ENCODE peak calls at places on chromosome 15, in seven cellular contexts. M is CD8-positive, alpha-beta T cell; D is neural progenitor cell; H is OCI-LY7; A is fibroblast of lung; N is ovary; Y is foreskin keratinocyte. J is an unnamed sample.

GRCh38 chr15:40984963-40985362 is 31.7 kb downstream of the CHAC1 start:
- DNase-seq in H (no peak), N (no peak), D (no peak), A (peak; percentile 96), M (no peak), Y (no peak), J (no peak)

GRCh38 chr15:78098131-78098755 is 5.9 kb downstream of the SH2D7 start:
- DNase-seq in A (no peak), D (no peak), M (no peak), N (no peak), Y (no peak), H (no peak), J (no peak)

GRCh38 chr15:52790941-52791751 is 1.0 kb upstream of the ONECUT1 start:
- DNase-seq in A (peak; percentile 17), D (peak; percentile 83), M (no peak), Y (no peak), H (no peak), N (no peak), J (peak; percentile 83)

GRCh38 chr15:31237042-31237324 is 89.7 kb upstream of the KLF13 start:
- DNase-seq in D (no peak), A (peak; percentile 15), N (no peak), H (peak; percentile 51), Y (no peak), M (no peak), J (no peak)

GRCh38 chr15:100114526-100114925 is 227.2 kb downstream of the ADAMTS17 start:
- DNase-seq in M (no peak), Y (no peak), H (no peak), A (peak; percentile 87), D (peak; percentile 70), N (peak; percentile 46), J (peak; percentile 27)

GRCh38 chr15:87681054-87681453 is 575.5 kb downstream of the NTRK3 start:
- DNase-seq in N (no peak), Y (no peak), A (no peak), H (peak; percentile 20), M (no peak), D (no peak), J (no peak)

GRCh38 chr15:40437754-40438687 is 2.7 kb upstream of the BAHD1 start:
- DNase-seq in Y (no peak), M (no peak), N (peak; percentile 39), A (no peak), H (no peak), D (no peak), J (peak; percentile 53)

GRCh38 chr15:66834863-66835557 is 133.0 kb downstream of the SMAD6 start:
- DNase-seq in N (no peak), A (peak; percentile 29), D (peak; percentile 91), H (no peak), Y (no peak), M (no peak), J (peak; percentile 40)

GRCh38 chr15:48693474-48693873 is 48.0 kb upstream of the FBN1 start:
- DNase-seq in N (no peak), H (no peak), Y (no peak), M (no peak), D (no peak), A (peak; percentile 85), J (no peak)

GRCh38 chr15:25022233-25022632 is 67.4 kb downstream of the SNRPN start:
- DNase-seq in H (no peak), D (no peak), A (peak; percentile 75), M (no peak), N (no peak), Y (peak; percentile 2), J (no peak)

GRCh38 chr15:73691398-73691797 is 7.2 kb downstream of the CD276 start:
- DNase-seq in H (no peak), D (peak; percentile 76), M (no peak), A (peak; percentile 76), N (no peak), Y (peak; percentile 44), J (no peak)

GRCh38 chr15:82140859-82141258 is 95.0 kb upstream of the MEX3B start:
- DNase-seq in N (no peak), Y (no peak), M (no peak), D (no peak), A (no peak), H (no peak), J (no peak)

GRCh38 chr15:52678036-52678467 is 1.1 kb downstream of the ATOSA start:
- DNase-seq in N (peak; percentile 68), D (peak; percentile 59), Y (peak; percentile 42), A (peak; percentile 70), M (peak; percentile 54), H (peak; percentile 76), J (peak; percentile 62)

GRCh38 chr15:82901114-82901805 is 51.3 kb downstream of the HOMER2 start:
- DNase-seq in D (no peak), A (no peak), N (no peak), Y (no peak), H (no peak), M (no peak), J (no peak)

GRCh38 chr15:70197945-70198361 is 100.2 kb upstream of the TLE3 start:
- DNase-seq in A (no peak), N (no peak), M (no peak), Y (no peak), H (no peak), D (no peak), J (no peak)

GRCh38 chr15:40358492-40359353 is 704 bp downstream of the DISP2 start:
- DNase-seq in H (peak; percentile 75), D (no peak), M (peak; percentile 46), A (no peak), Y (no peak), N (no peak), J (no peak)

GRCh38 chr15:38617831-38618230 is 53.2 kb upstream of the RASGRP1 start:
- DNase-seq in M (no peak), Y (no peak), H (no peak), D (no peak), A (no peak), N (no peak), J (no peak)

GRCh38 chr15:52714968-52715367 is 35.8 kb upstream of the ATOSA start:
- DNase-seq in Y (no peak), A (no peak), D (no peak), H (no peak), N (no peak), M (no peak), J (peak; percentile 22)

GRCh38 chr15:25374143-25374542 is 64.7 kb downstream of the UBE3A start:
- DNase-seq in M (no peak), N (no peak), A (peak; percentile 6), D (peak; percentile 4), Y (no peak), H (no peak), J (no peak)

GRCh38 chr15:74725845-74726773 is 781 bp upstream of the CYP1A1 start:
- DNase-seq in N (no peak), M (peak; percentile 37), H (no peak), A (no peak), Y (no peak), D (peak; percentile 79), J (peak; percentile 18)

GRCh38 chr15:47414207-47414606 is 303.1 kb upstream of the SEMA6D start:
- DNase-seq in D (no peak), M (no peak), N (no peak), H (no peak), A (no peak), Y (no peak), J (no peak)

GRCh38 chr15:81152799-81153198 is 18.7 kb downstream of the CFAP161 start:
- DNase-seq in H (no peak), D (no peak), N (no peak), A (peak; percentile 15), M (no peak), Y (no peak), J (no peak)

GRCh38 chr15:56244237-56244810 is 645 bp upstream of the RFX7 start:
- DNase-seq in Y (peak; percentile 88), M (peak; percentile 12), A (peak; percentile 87), H (peak; percentile 68), N (peak; percentile 26), D (peak; percentile 80), J (peak; percentile 57)

GRCh38 chr15:75732809-75733451 is 20.3 kb upstream of the CSPG4 start:
- DNase-seq in M (peak; percentile 37), H (peak; percentile 65), N (peak; percentile 65), A (peak; percentile 51), D (peak; percentile 84), Y (no peak), J (peak; percentile 59)

GRCh38 chr15:69141833-69142232 is 18.6 kb upstream of the GLCE start:
- DNase-seq in Y (no peak), A (no peak), D (no peak), N (no peak), M (no peak), H (no peak), J (no peak)

GRCh38 chr15:69141286-69141701 is 19.1 kb upstream of the GLCE start:
- DNase-seq in H (no peak), Y (no peak), D (no peak), M (no peak), A (peak; percentile 50), N (no peak), J (no peak)

GRCh38 chr15:69140306-69140705 is 20.1 kb upstream of the GLCE start:
- DNase-seq in H (no peak), D (no peak), M (no peak), A (no peak), Y (no peak), N (no peak), J (no peak)

GRCh38 chr15:69134841-69135240 is 25.6 kb upstream of the GLCE start:
- DNase-seq in A (no peak), Y (no peak), M (no peak), H (no peak), D (no peak), N (no peak), J (no peak)

GRCh38 chr15:69138963-69139362 is 21.5 kb upstream of the GLCE start:
- DNase-seq in Y (no peak), N (no peak), H (no peak), M (no peak), A (no peak), D (no peak), J (no peak)
- H3K4me1 ChIP-seq in Y (no peaks in the 10 kb centered on the region), N (no peaks in the 10 kb centered on the region), H (no peaks in the 10 kb centered on the region), M (no peaks in the 10 kb centered on the region), A (peaks cover 2% of the 10 kb centered on the region), D (peaks cover 4% of the 10 kb centered on the region), J (no peaks in the 10 kb centered on the region)

GRCh38 chr15:76931397-76932089 is at the start of gene RCN2:
- DNase-seq in H (peak; percentile 95), N (peak; percentile 93), M (peak; percentile 92), D (peak; percentile 98), Y (peak; percentile 67), A (peak; percentile 94), J (peak; percentile 98)
- H3K27ac ChIP-seq in H (peak within 1 kb of the TSS; percentile 24), N (peak within 1 kb of the TSS; percentile 60), M (peak within 1 kb of the TSS; percentile 63), D (peak within 1 kb of the TSS; percentile 92), Y (peak within 1 kb of the TSS; percentile 44), A (peak within 1 kb of the TSS; percentile 30), J (peak within 1 kb of the TSS; percentile 76)

DNA sequence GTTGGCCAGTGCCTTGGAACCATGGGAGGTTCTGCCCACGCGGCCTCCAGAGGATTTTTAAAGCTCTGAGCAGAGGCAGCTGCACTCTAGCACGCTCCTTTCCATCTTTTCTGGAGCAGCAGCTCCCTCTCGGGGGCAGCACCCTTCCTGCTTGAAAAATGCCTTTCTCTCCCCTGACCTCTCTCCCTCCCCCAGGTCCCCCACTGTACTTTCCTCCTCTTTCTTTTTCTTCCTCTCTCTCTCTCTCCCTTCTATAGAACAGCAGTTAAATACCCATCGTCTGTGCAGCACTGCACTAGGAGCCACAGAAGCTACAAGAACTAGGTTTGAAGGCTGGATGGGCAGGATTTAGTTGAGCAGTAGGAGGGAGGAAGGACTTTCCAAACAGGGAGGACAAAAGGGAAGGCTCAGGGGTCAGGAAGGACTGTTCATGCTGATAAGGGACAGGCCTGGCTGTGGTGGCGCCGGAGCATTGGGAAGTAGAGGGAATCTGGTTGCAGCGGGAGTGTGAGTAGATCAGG is 4.4 kb downstream of the ALPK3 start:
- DNase-seq in D (no peak), M (no peak), A (no peak), H (peak; percentile 16), N (peak; percentile 57), Y (no peak), J (no peak)
- TF ChIP-seq CTCF in D (no peak), M (no peak), A (no peak), H (peak; percentile 29), N (peak; percentile 33), Y (no peak), J (no peak)

GRCh38 chr15:26720546-26720945 is 52.3 kb downstream of the GABRB3 start:
- DNase-seq in D (no peak), H (no peak), A (no peak), Y (no peak), M (no peak), N (no peak), J (no peak)
- H3K4me1 ChIP-seq in D (peaks cover 24% of the 10 kb centered on the region), H (no peaks in the 10 kb centered on the region), A (no peaks in the 10 kb centered on the region), Y (no peaks in the 10 kb centered on the region), M (no peaks in the 10 kb centered on the region), N (no peaks in the 10 kb centered on the region), J (no peaks in the 10 kb centered on the region)

J was measured in pancreas.